ENCODE peak calls at places on chromosomes 6 and 20, in six cellular contexts. C is cardiac fibroblast, W is heart left ventricle, A is psoas muscle, M is upper lobe of left lung, D is fibroblast of the aortic adventitia. O is an unnamed sample.

GRCh38 chr6:106097368-106098231 is 11.5 kb downstream of the PRDM1 start:
- DNase-seq in C (peak; percentile 69), W (no peak), A (no peak), M (no peak), D (peak; percentile 81), O (peak; percentile 86)

GRCh38 chr6:163543311-163543710 is 128.8 kb downstream of the QKI start:
- DNase-seq in C (no peak), W (no peak), A (no peak), M (no peak), D (no peak), O (no peak)

GRCh38 chr6:90284236-90284744 is 12.4 kb downstream of the BACH2 start:
- DNase-seq in C (peak; percentile 87), W (no peak), A (no peak), M (no peak), D (peak; percentile 84), O (peak; percentile 80)

GRCh38 chr6:1325471-1326309 is 13.8 kb downstream of the FOXQ1 start:
- DNase-seq in C (peak; percentile 83), W (no peak), A (no peak), M (no peak), D (peak; percentile 95), O (peak; percentile 81)

GRCh38 chr6:39965716-39966115 is 31.5 kb upstream of the MOCS1 start:
- DNase-seq in C (no peak), W (no peak), A (no peak), M (no peak), D (no peak), O (no peak)

GRCh38 chr6:143545976-143546547 is 34.5 kb upstream of the FUCA2 start:
- DNase-seq in C (no peak), W (no peak), A (no peak), M (no peak), D (peak; percentile 40), O (peak; percentile 32)

GRCh38 chr6:4553387-4553786 is 222.8 kb upstream of the CDYL start:
- DNase-seq in C (peak; percentile 69), W (no peak), A (no peak), M (no peak), D (peak; percentile 13), O (no peak)

GRCh38 chr20:61558726-61559125 is 306.7 kb downstream of the CDH4 start:
- DNase-seq in C (peak; percentile 22), W (no peak), A (no peak), M (no peak), D (peak; percentile 2), O (peak; percentile 40)

GRCh38 chr6:34486106-34486740 is 20.3 kb downstream of the PACSIN1 start:
- DNase-seq in C (no peak), W (no peak), A (no peak), M (no peak), D (no peak), O (no peak)

GRCh38 chr20:62684986-62685385 is 23.6 kb upstream of the NTSR1 start:
- DNase-seq in C (no peak), W (no peak), A (no peak), M (no peak), D (no peak), O (no peak)

GRCh38 chr6:124780621-124781020 is 181.6 kb upstream of the RNF217 start:
- DNase-seq in C (no peak), W (no peak), A (no peak), M (no peak), D (no peak), O (no peak)

GRCh38 chr20:38805958-38806854 is 709 bp downstream of the PPP1R16B start:
- DNase-seq in C (no peak), W (no peak), A (no peak), M (no peak), D (no peak), O (no peak)

GRCh38 chr6:3506195-3506594 is 49.3 kb upstream of the SLC22A23 start:
- DNase-seq in C (no peak), W (no peak), A (no peak), M (no peak), D (no peak), O (no peak)

GRCh38 chr20:17624070-17624469 is 54.2 kb downstream of the DSTN start:
- DNase-seq in C (no peak), W (no peak), A (no peak), M (no peak), D (no peak), O (no peak)

GRCh38 chr20:35663813-35664543 is 722 bp downstream of the CPNE1 start:
- DNase-seq in C (peak; percentile 27), W (peak; percentile 33), A (peak; percentile 20), M (peak; percentile 70), D (no peak), O (peak; percentile 6)

GRCh38 chr6:3825851-3826581 is 23.2 kb upstream of the FAM50B start:
- DNase-seq in C (peak; percentile 98), W (peak; percentile 94), A (peak; percentile 92), M (peak; percentile 85), D (peak; percentile 100), O (peak; percentile 99)

GRCh38 chr6:27553123-27553904 is 80.4 kb upstream of the ZNF184 start:
- DNase-seq in C (peak; percentile 84), W (no peak), A (no peak), M (no peak), D (peak; percentile 20), O (peak; percentile 9)

GRCh38 chr6:101595276-101595675 is 201.8 kb downstream of the GRIK2 start:
- DNase-seq in C (no peak), W (no peak), A (no peak), M (no peak), D (no peak), O (no peak)

GRCh38 chr6:16985484-16986284 is 116.2 kb upstream of the STMND1 start:
- DNase-seq in C (peak; percentile 39), W (no peak), A (no peak), M (no peak), D (peak; percentile 51), O (peak; percentile 98)

GRCh38 chr20:25220021-25220730 is 24.7 kb downstream of the ENTPD6 start:
- DNase-seq in C (no peak), W (no peak), A (no peak), M (no peak), D (no peak), O (no peak)
- TF ChIP-seq CTCF in C (peak; percentile 25), W (no peak), A (no peak), M (no peak), D (peak; percentile 18), O (peak; percentile 26)

DNA sequence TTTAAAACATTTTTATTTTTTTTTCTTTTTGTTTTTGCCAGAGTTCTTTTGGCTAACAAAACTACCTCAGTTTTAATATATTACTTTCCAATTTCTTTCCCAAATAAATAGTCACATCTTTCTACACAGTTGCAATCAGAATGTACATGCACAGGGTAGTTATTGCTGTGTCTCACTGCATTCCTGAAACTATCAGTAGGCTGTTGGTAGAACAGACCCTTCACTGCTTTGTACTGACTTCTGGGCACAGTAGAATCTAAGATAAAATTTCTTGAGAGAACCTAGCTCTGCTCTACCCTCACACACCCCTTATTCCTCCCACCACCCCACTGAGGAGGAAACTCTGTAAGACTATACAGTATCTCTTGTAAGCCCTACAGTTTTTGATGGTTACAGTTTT is 19.9 kb downstream of the TPX2 start:
- DNase-seq in C (no peak), W (no peak), A (no peak), M (no peak), D (no peak), O (peak; percentile 7)
- H3K4me3 ChIP-seq in C (no peak overlapping the region), W (no peak overlapping the region), A (no peak overlapping the region), M (no peak overlapping the region), D (no peak overlapping the region), O (no peak overlapping the region)

GRCh38 chr6:138722425-138723371 is 50.9 kb upstream of the CCDC28A start:
- DNase-seq in C (peak; percentile 71), W (no peak), A (no peak), M (no peak), D (peak; percentile 70), O (peak; percentile 16)

GRCh38 chr6:138727182-138727581 is 46.4 kb upstream of the CCDC28A start:
- DNase-seq in C (peak; percentile 3), W (no peak), A (no peak), M (no peak), D (no peak), O (peak; percentile 1)

GRCh38 chr6:138726066-138727060 is 47.2 kb upstream of the CCDC28A start:
- DNase-seq in C (peak; percentile 4), W (no peak), A (no peak), M (no peak), D (no peak), O (no peak)

GRCh38 chr6:138719744-138720143 is 53.8 kb upstream of the CCDC28A start:
- DNase-seq in C (no peak), W (no peak), A (no peak), M (no peak), D (no peak), O (no peak)

DNA sequence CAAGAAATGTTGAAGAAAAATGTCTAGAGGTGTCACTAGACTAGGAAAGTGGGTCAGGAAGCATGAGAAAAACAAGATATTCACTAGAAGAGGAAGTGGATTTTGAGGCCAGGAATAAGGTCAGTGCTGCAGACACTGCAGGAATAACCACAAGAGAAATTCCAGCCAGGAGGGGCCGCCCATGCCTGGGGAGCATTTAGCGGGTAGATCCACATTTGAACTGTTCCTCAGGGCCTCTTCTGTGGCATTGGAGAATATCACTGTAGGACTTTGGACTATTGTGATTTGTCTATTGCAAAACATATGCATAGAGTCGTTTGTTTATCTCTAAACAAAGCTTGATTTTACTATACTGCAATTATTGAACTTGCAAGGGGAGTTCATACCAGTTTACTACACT is 49.6 kb upstream of the CCDC28A start:
- DNase-seq in C (peak; percentile 46), W (peak; percentile 41), A (peak; percentile 27), M (no peak), D (peak; percentile 12), O (peak; percentile 1)
- TF ChIP-seq CTCF in C (no peak), W (no peak), A (no peak), M (no peak), D (no peak), O (no peak)

GRCh38 chr6:135851442-135852271 is at the start of gene PDE7B:
- DNase-seq in C (peak; percentile 98), W (peak; percentile 89), A (peak; percentile 83), M (peak; percentile 87), D (peak; percentile 99), O (peak; percentile 99)

GRCh38 chr6:135853986-135854385 is 2.5 kb downstream of the PDE7B start:
- DNase-seq in C (peak; percentile 18), W (no peak), A (no peak), M (no peak), D (peak; percentile 52), O (peak; percentile 8)

GRCh38 chr6:135850882-135851281 is 619 bp upstream of the PDE7B start:
- DNase-seq in C (no peak), W (no peak), A (no peak), M (no peak), D (no peak), O (no peak)

GRCh38 chr6:135853227-135853626 is 1.7 kb downstream of the PDE7B start:
- DNase-seq in C (peak; percentile 58), W (no peak), A (no peak), M (no peak), D (peak; percentile 69), O (peak; percentile 28)

DNA sequence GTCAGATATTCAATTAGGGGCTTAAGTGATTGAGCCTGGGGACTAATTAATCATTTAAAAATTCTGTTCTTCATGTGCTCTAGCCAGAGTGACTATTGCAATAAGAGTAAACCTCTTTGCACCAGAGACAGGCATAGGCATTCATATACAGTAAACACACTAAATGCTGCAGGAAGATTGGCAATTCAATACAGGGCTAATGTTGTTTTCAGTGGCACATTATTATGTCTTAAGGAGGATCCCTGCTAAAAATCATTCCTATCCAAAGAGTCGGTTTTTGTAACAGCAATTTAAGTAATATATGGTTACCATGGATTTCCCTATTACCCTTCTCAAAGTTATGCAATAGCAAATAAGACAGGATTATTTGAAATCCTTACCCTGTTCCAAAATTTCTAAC is 1.3 kb downstream of the PDE7B start:
- DNase-seq in C (peak; percentile 33), W (no peak), A (no peak), M (no peak), D (peak; percentile 44), O (no peak)
- H3K4me3 ChIP-seq in C (peak overlapping the region; percentile 48), W (peak overlapping the region; percentile 38), A (peak overlapping the region; percentile 66), M (no peak overlapping the region), D (peak overlapping the region; percentile 61), O (peak overlapping the region; percentile 61)

O was measured in AG10803.